ENCODE peak calls at places on chromosomes 6 and 20, in four cellular contexts. Q is suprapubic skin, Y is left lung, G is AG04449. X is an unnamed sample.

GRCh38 chr6:5085638-5086293 is 625 bp downstream of the PPP1R3G start:
- DNase-seq in Q (no peak), Y (no peak), G (no peak), X (no peak)

GRCh38 chr20:33017542-33017941 is 10.0 kb downstream of the BPIFB2 start:
- DNase-seq in Q (no peak), Y (no peak), G (no peak), X (no peak)

GRCh38 chr6:16319813-16320532 is 81.6 kb downstream of the GMPR start:
- DNase-seq in Q (no peak), Y (no peak), G (no peak), X (no peak)

GRCh38 chr6:51792273-51793030 is 295.0 kb downstream of the PKHD1 start:
- DNase-seq in Q (no peak), Y (no peak), G (no peak), X (no peak)

GRCh38 chr6:166772518-166772917 is 145.5 kb upstream of the RPS6KA2 start:
- DNase-seq in Q (peak; percentile 32), Y (no peak), G (no peak), X (no peak)

GRCh38 chr6:168407842-168408241 is 33.1 kb upstream of the SMOC2 start:
- DNase-seq in Q (peak; percentile 37), Y (peak; percentile 51), G (no peak), X (no peak)

GRCh38 chr6:6825986-6826901 is 237.7 kb downstream of the LY86 start:
- DNase-seq in Q (peak; percentile 79), Y (peak; percentile 86), G (no peak), X (no peak)

GRCh38 chr20:45998761-45999160 is 9.9 kb upstream of the MMP9 start:
- DNase-seq in Q (no peak), Y (no peak), G (no peak), X (no peak)

GRCh38 chr6:144330588-144330987 is 45.5 kb downstream of the UTRN start:
- DNase-seq in Q (no peak), Y (no peak), G (no peak), X (no peak)

GRCh38 chr6:151014404-151015150 is 149.1 kb downstream of the MTHFD1L start:
- DNase-seq in Q (peak; percentile 86), Y (peak; percentile 73), G (no peak), X (no peak)

GRCh38 chr6:22737331-22737730 is 168.0 kb downstream of the HDGFL1 start:
- DNase-seq in Q (no peak), Y (no peak), G (peak; percentile 38), X (peak; percentile 13)

GRCh38 chr6:13355969-13356368 is 27.6 kb upstream of the TBC1D7 start:
- DNase-seq in Q (no peak), Y (no peak), G (no peak), X (no peak)

GRCh38 chr20:11181964-11182363 is 508.2 kb upstream of the JAG1 start:
- DNase-seq in Q (no peak), Y (no peak), G (no peak), X (no peak)

GRCh38 chr20:38217791-38218565 is 42.6 kb downstream of the KIAA1755 start:
- DNase-seq in Q (no peak), Y (no peak), G (peak; percentile 89), X (peak; percentile 73)
- H3K4me3 ChIP-seq in Q (no peak overlapping the region), Y (no peak overlapping the region), G (no peak overlapping the region), X (no peak overlapping the region)

DNA sequence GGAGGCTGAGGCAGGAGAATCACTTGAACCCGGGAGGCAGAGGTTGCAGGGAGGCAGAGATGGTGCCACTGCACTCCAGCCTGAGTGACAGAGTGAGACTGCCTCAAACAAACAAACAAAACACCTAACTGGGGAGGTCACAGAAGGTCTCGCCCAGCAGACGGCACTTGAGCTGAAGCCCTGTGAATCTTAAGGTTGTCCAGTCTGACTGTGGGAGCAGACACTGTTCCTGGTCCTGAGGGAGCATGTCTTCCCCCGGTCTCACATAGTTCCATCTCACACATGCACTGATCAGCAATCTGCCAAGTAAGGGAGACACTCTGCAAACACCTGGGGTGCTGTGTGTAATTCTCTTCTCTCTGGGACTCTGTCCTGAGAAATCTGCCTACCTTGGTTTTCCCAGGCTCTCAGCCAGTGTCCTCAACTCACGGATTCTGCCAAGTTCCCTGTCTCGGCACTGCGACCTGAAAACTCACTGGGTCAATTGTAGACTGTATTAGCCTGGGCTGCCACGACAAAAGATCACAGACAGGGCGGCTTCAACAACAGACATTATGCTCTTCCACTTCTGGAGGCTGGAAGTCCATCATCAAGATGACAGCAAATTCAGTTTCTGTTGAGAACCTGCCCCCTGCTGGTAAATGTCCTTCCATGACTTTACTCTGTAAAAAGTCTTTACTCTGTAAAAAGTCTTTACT is 94.3 kb downstream of the JPH2 start:
- DNase-seq in Q (no peak), Y (no peak), G (no peak), X (no peak)
- TF ChIP-seq CTCF in Q (peak; percentile 24), Y (peak; percentile 41), G (peak; percentile 33), X (peak; percentile 60)

GRCh38 chr6:11040134-11040533 is 4.0 kb downstream of the ELOVL2 start:
- DNase-seq in Q (no peak), Y (no peak), G (no peak), X (no peak)
- H3K4me3 ChIP-seq in Q (no peak overlapping the region), Y (no peak overlapping the region), G (no peak overlapping the region), X (no peak overlapping the region)

DNA sequence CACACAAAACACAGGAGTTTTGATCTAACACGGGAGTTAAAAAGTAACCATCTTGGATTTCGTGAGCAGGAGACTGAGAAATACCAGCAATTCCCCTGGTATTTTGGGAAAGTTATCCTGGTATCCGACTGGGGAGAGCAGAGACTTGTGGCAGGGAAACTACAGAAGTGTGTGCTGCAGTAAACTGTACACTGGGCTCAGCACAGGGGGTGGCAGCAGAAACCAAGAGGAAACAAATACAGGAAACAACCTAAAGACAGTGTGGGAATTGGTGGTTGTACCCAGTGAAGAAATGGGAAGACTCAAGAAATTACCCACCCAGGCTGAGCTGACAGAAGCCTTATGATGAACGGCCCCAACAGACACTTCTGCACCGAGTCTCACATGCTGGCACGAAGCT is 109.8 kb downstream of the CHD6 start:
- DNase-seq in Q (no peak), Y (no peak), G (no peak), X (no peak)
- TF ChIP-seq CTCF in Q (no peak), Y (no peak), G (no peak), X (no peak)

GRCh38 chr6:41932378-41932777 is 9.2 kb downstream of the CCND3 start:
- DNase-seq in Q (no peak), Y (no peak), G (no peak), X (no peak)

GRCh38 chr6:41936073-41936837 is 5.4 kb downstream of the CCND3 start:
- DNase-seq in Q (no peak), Y (peak; percentile 80), G (peak; percentile 65), X (peak; percentile 92)

GRCh38 chr6:41935685-41936072 is 5.9 kb downstream of the CCND3 start:
- DNase-seq in Q (no peak), Y (no peak), G (no peak), X (no peak)

GRCh38 chr6:41935190-41935569 is 6.4 kb downstream of the CCND3 start:
- DNase-seq in Q (no peak), Y (no peak), G (no peak), X (no peak)

GRCh38 chr6:41934278-41935189 is 7.1 kb downstream of the CCND3 start:
- DNase-seq in Q (no peak), Y (no peak), G (no peak), X (no peak)
- H3K4me3 ChIP-seq in Q (no peak overlapping the region), Y (no peak overlapping the region), G (no peak overlapping the region), X (no peak overlapping the region)

GRCh38 chr6:137475103-137475502 is 19.1 kb downstream of the OLIG3 start:
- DNase-seq in Q (no peak), Y (no peak), G (no peak), X (no peak)
- TF ChIP-seq CTCF in Q (no peak), Y (no peak), G (no peak), X (peak; percentile 10)

GRCh38 chr6:73309534-73309783 is 44.6 kb downstream of the DPPA5 start:
- DNase-seq in Q (no peak), Y (no peak), G (no peak), X (no peak)
- H3K4me3 ChIP-seq in Q (peak overlapping the region; percentile 55), Y (peak overlapping the region; percentile 61), G (peak overlapping the region; percentile 81), X (peak overlapping the region; percentile 67)

GRCh38 chr20:5786930-5787826 is 37.0 kb downstream of the SHLD1 start:
- DNase-seq in Q (no peak), Y (no peak), G (no peak), X (no peak)
- TF ChIP-seq CTCF in Q (no peak), Y (no peak), G (no peak), X (no peak)

GRCh38 chr6:31175961-31176360 is 5.5 kb upstream of the POU5F1 start:
- DNase-seq in Q (no peak), Y (no peak), G (peak; percentile 47), X (no peak)
- H3K4me3 ChIP-seq in Q (no peak overlapping the region), Y (no peak overlapping the region), G (no peak overlapping the region), X (no peak overlapping the region)

DNA sequence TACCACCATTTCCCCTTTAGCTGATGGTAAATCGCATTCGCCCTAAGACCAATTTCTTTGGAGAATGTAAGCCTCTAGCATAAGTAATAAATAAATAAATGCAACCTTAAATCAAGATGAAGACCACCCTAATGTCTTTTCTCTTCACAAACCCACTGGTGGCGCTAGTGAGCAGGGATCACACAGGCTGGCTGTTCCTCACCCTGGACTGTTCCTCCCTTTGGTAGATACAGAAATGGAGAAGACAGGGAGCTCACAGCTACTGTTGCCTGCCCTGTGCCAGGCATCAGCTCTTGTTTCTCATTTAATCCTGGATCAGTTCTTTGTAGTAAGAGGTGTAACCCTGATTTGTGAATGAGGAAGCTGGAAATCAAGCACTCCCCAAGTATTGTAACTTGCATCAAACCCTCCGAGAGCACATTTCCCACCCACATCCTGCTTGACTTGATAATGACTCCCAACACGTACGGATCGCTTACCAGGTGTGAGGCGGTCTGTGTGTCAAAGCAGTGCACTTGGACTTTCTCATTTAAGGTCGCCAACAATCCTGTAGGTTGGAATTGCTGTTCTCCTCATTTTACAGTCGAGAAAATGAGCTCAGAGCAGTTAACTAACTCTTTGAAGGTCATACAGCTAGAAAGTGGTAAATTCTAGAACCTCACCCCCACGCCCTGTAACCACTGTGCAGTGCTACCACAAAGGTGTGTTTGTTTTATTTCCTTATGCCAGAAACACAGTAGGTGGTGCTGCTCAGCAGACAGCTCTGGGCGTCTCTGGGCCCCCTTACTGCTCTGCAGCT is 236.2 kb downstream of the TSHZ2 start:
- DNase-seq in Q (no peak), Y (no peak), G (no peak), X (no peak)
- TF ChIP-seq CTCF in Q (no peak), Y (no peak), G (no peak), X (no peak)

X was measured in AG09309.